ENCODE peak calls at places on chromosomes 7 and 10, in eight cellular contexts. O is fibroblast of the aortic adventitia, V is naive B cell, H is NCI-H82, W is nephron progenitor cell, X is SHP77 treated with DMSO at 0.1 percent for 48 hours, B is mesothelial cell of epicardium, C is posterior cingulate gyrus. N is an unnamed sample.

GRCh38 chr10:15853800-15854199 is 6.5 kb downstream of the MINDY3 start:
- DNase-seq in B (no peak), W (no peak), C (no peak), O (no peak), V (no peak), H (no peak), X (no peak), N (no peak)

GRCh38 chr10:58963723-58964124 is 212.7 kb upstream of the PHYHIPL start:
- DNase-seq in H (no peak), X (no peak), B (no peak), V (no peak), W (no peak), O (no peak), C (peak; percentile 86), N (no peak)

GRCh38 chr7:24462984-24463383 is 110.3 kb upstream of the PALS2 start:
- DNase-seq in H (no peak), B (no peak), O (no peak), W (no peak), X (no peak), C (no peak), V (no peak), N (no peak)

GRCh38 chr10:29859521-29860130 is 199.8 kb downstream of the JCAD start:
- DNase-seq in B (no peak), H (no peak), W (no peak), X (no peak), C (no peak), O (peak; percentile 50), V (no peak), N (no peak)

GRCh38 chr7:114689391-114689790 is 232.5 kb upstream of the MDFIC start:
- DNase-seq in W (no peak), C (no peak), X (no peak), B (no peak), V (no peak), O (no peak), H (no peak), N (no peak)

GRCh38 chr7:19116121-19117080 is 1.0 kb downstream of the TWIST1 start:
- DNase-seq in H (peak; percentile 51), B (no peak), O (peak; percentile 75), C (no peak), V (no peak), X (no peak), W (peak; percentile 42), N (no peak)

GRCh38 chr10:121437596-121437995 is 160.6 kb downstream of the FGFR2 start:
- DNase-seq in C (no peak), X (no peak), H (peak; percentile 63), O (no peak), W (peak; percentile 29), B (no peak), V (no peak), N (no peak)

GRCh38 chr7:49775065-49775948 is 1.9 kb downstream of the VWC2 start:
- DNase-seq in X (no peak), V (no peak), W (peak; percentile 61), O (no peak), C (no peak), H (peak; percentile 42), B (peak; percentile 47), N (no peak)

GRCh38 chr7:72258074-72258473 is 154.1 kb downstream of the CALN1 start:
- DNase-seq in B (no peak), H (no peak), O (no peak), W (no peak), C (no peak), X (no peak), V (no peak), N (no peak)

GRCh38 chr10:49550563-49550962 is 11.6 kb upstream of the ERCC6 start:
- DNase-seq in W (no peak), O (peak; percentile 78), H (no peak), B (no peak), C (no peak), X (no peak), V (no peak), N (no peak)

GRCh38 chr10:95559466-95559865 is 1.7 kb downstream of the SORBS1 start:
- DNase-seq in C (no peak), O (no peak), B (no peak), V (no peak), W (peak; percentile 45), H (peak; percentile 19), X (no peak), N (no peak)

GRCh38 chr10:86585037-86585725 is 63.6 kb upstream of the WAPL start:
- DNase-seq in W (peak; percentile 80), X (peak; percentile 8), H (peak; percentile 81), C (peak; percentile 59), V (peak; percentile 62), O (peak; percentile 72), B (peak; percentile 74), N (peak; percentile 32)

GRCh38 chr10:79018591-79019011 is 50.2 kb upstream of the ZMIZ1 start:
- DNase-seq in W (no peak), B (no peak), C (no peak), O (no peak), V (no peak), H (no peak), X (peak; percentile 14), N (peak; percentile 61)

GRCh38 chr10:103772096-103772845 is 83.1 kb downstream of the SH3PXD2A start:
- DNase-seq in H (peak; percentile 81), O (peak; percentile 98), B (peak; percentile 82), C (no peak), W (peak; percentile 82), X (no peak), V (peak; percentile 46), N (peak; percentile 76)

GRCh38 chr10:110725809-110726641 is 81.9 kb downstream of the RBM20 start:
- DNase-seq in C (no peak), V (no peak), W (peak; percentile 26), O (no peak), X (no peak), B (no peak), H (peak; percentile 63), N (no peak)

GRCh38 chr7:18004372-18004771 is 23.3 kb downstream of the PRPS1L1 start:
- DNase-seq in H (no peak), W (no peak), C (no peak), X (no peak), O (peak; percentile 10), V (no peak), B (no peak), N (no peak)

GRCh38 chr10:130421909-130422308 is 285.7 kb downstream of the GLRX3 start:
- DNase-seq in O (no peak), V (no peak), W (no peak), B (no peak), X (no peak), H (no peak), C (no peak), N (no peak)

GRCh38 chr7:49030221-49030620 is 105.9 kb downstream of the CDC14C start:
- DNase-seq in W (no peak), O (no peak), X (no peak), C (no peak), B (no peak), H (no peak), V (no peak), N (no peak)

GRCh38 chr10:62437696-62438095 is 63.5 kb downstream of the ZNF365 start:
- DNase-seq in B (no peak), O (peak; percentile 89), V (peak; percentile 73), H (peak; percentile 70), C (no peak), X (no peak), W (peak; percentile 25), N (no peak)

GRCh38 chr10:125068406-125068805 is 92.0 kb downstream of the CTBP2 start:
- DNase-seq in O (no peak), B (no peak), V (no peak), X (no peak), W (no peak), C (no peak), H (no peak), N (no peak)

GRCh38 chr7:156257904-156258303 is 382.7 kb upstream of the RNF32 start:
- DNase-seq in X (no peak), C (no peak), V (no peak), B (no peak), O (no peak), W (no peak), H (no peak), N (no peak)

GRCh38 chr7:81029523-81029922 is 110.7 kb upstream of the SEMA3C start:
- DNase-seq in B (no peak), W (no peak), O (no peak), C (no peak), H (peak; percentile 92), X (peak; percentile 21), V (no peak), N (no peak)

GRCh38 chr7:87094322-87094721 is 34.9 kb upstream of the ELAPOR2 start:
- DNase-seq in W (no peak), O (no peak), H (no peak), X (no peak), C (no peak), V (no peak), B (no peak), N (no peak)

N was measured in NCI-H510A.